ENCODE peak calls at places on chromosomes 6 and 20, in five cellular contexts. R is GOT3, G is amygdala, O is body of pancreas, N is GM13977. C is an unnamed sample.

GRCh38 chr6:42007286-42007685 is 43.0 kb upstream of the TAF8 start:
- DNase-seq in R (no peak), G (no peak), O (no peak), N (no peak), C (no peak)

GRCh38 chr6:3822747-3823445 is 26.3 kb upstream of the FAM50B start:
- DNase-seq in R (no peak), G (no peak), O (peak; percentile 61), N (no peak), C (no peak)

GRCh38 chr6:18187701-18188100 is 32.5 kb downstream of the KDM1B start:
- DNase-seq in R (no peak), G (no peak), O (no peak), N (no peak), C (no peak)

GRCh38 chr6:157436200-157436943 is 55.4 kb downstream of the ZDHHC14 start:
- DNase-seq in R (no peak), G (no peak), O (no peak), N (no peak), C (no peak)

GRCh38 chr20:38437796-38438195 is 2.7 kb upstream of the SNHG17 start:
- DNase-seq in R (no peak), G (no peak), O (no peak), N (no peak), C (no peak)

GRCh38 chr6:145077382-145077781 is 657.9 kb downstream of the EPM2A start:
- DNase-seq in R (no peak), G (no peak), O (no peak), N (no peak), C (no peak)

GRCh38 chr20:37393863-37394542 is 48.1 kb downstream of the SRC start:
- DNase-seq in R (no peak), G (no peak), O (no peak), N (no peak), C (no peak)

GRCh38 chr20:1935696-1936366 is 40.6 kb downstream of the SIRPA start:
- DNase-seq in R (no peak), G (peak; percentile 88), O (peak; percentile 58), N (no peak), C (peak; percentile 87)

GRCh38 chr20:60584221-60584620 is 626.0 kb downstream of the CDH26 start:
- DNase-seq in R (no peak), G (no peak), O (no peak), N (no peak), C (no peak)

GRCh38 chr20:17419459-17419858 is 111.7 kb downstream of the BFSP1 start:
- DNase-seq in R (no peak), G (no peak), O (no peak), N (no peak), C (no peak)

GRCh38 chr6:34667481-34668238 is 28.9 kb downstream of the ILRUN start:
- DNase-seq in R (no peak), G (no peak), O (no peak), N (no peak), C (no peak)

GRCh38 chr6:116287668-116288282 is 8.0 kb upstream of the TSPYL1 start:
- DNase-seq in R (no peak), G (no peak), O (peak; percentile 16), N (no peak), C (no peak)